ENCODE peak calls at places on chromosomes 4 and X, in ten cellular contexts. One of them, this sample, is unnamed.

GRCh38 chrX:71809886-71810285 is 46.7 kb downstream of the CXorf49B start:
- DNase-seq in endodermal cell: no peak
- DNase-seq in Peyer's patch: no peak
- DNase-seq in tibial nerve: no peak
- DNase-seq in A549: peak; percentile 30
- DNase-seq in ovary: no peak
- DNase-seq in CD4-positive, alpha-beta T cell: no peak
- DNase-seq in NT2/D1: no peak
- DNase-seq in cardiac muscle cell: no peak
- DNase-seq in left lung: no peak
- DNase-seq in this sample: no peak

GRCh38 chrX:41441934-41442823 is 5.0 kb upstream of the NYX start:
- DNase-seq in A549: peak; percentile 94
- DNase-seq in NT2/D1: peak; percentile 35
- DNase-seq in tibial nerve: peak; percentile 72
- DNase-seq in ovary: peak; percentile 76
- DNase-seq in CD4-positive, alpha-beta T cell: peak; percentile 75
- DNase-seq in Peyer's patch: peak; percentile 90
- DNase-seq in left lung: peak; percentile 95
- DNase-seq in cardiac muscle cell: peak; percentile 82
- DNase-seq in endodermal cell: peak; percentile 95
- DNase-seq in this sample: peak; percentile 81

GRCh38 chrX:25858273-25858880 is 279.8 kb upstream of the MAGEB18 start:
- DNase-seq in cardiac muscle cell: no peak
- DNase-seq in tibial nerve: no peak
- DNase-seq in CD4-positive, alpha-beta T cell: no peak
- DNase-seq in NT2/D1: no peak
- DNase-seq in left lung: no peak
- DNase-seq in ovary: no peak
- DNase-seq in A549: no peak
- DNase-seq in Peyer's patch: no peak
- DNase-seq in endodermal cell: no peak
- DNase-seq in this sample: no peak

GRCh38 chrX:71619193-71619592 is 882 bp upstream of the CXCR3 start:
- DNase-seq in left lung: no peak
- DNase-seq in NT2/D1: no peak
- DNase-seq in Peyer's patch: no peak
- DNase-seq in tibial nerve: no peak
- DNase-seq in ovary: no peak
- DNase-seq in CD4-positive, alpha-beta T cell: no peak
- DNase-seq in A549: no peak
- DNase-seq in endodermal cell: no peak
- DNase-seq in cardiac muscle cell: no peak
- DNase-seq in this sample: no peak

GRCh38 chr4:3683744-3684421 is 82.3 kb upstream of the ADRA2C start:
- DNase-seq in left lung: peak; percentile 64
- DNase-seq in A549: no peak
- DNase-seq in ovary: no peak
- DNase-seq in Peyer's patch: peak; percentile 34
- DNase-seq in CD4-positive, alpha-beta T cell: no peak
- DNase-seq in tibial nerve: no peak
- DNase-seq in NT2/D1: no peak
- DNase-seq in cardiac muscle cell: no peak
- DNase-seq in endodermal cell: peak; percentile 35
- DNase-seq in this sample: no peak

GRCh38 chr4:94305468-94306225 is 37.0 kb downstream of the HPGDS start:
- DNase-seq in cardiac muscle cell: peak; percentile 5
- DNase-seq in CD4-positive, alpha-beta T cell: no peak
- DNase-seq in ovary: no peak
- DNase-seq in left lung: no peak
- DNase-seq in A549: no peak
- DNase-seq in tibial nerve: no peak
- DNase-seq in NT2/D1: no peak
- DNase-seq in endodermal cell: no peak
- DNase-seq in Peyer's patch: no peak
- DNase-seq in this sample: no peak

GRCh38 chr4:117637347-117637746 is 396.9 kb upstream of the NDST3 start:
- DNase-seq in Peyer's patch: no peak
- DNase-seq in ovary: no peak
- DNase-seq in endodermal cell: no peak
- DNase-seq in A549: no peak
- DNase-seq in cardiac muscle cell: no peak
- DNase-seq in tibial nerve: no peak
- DNase-seq in CD4-positive, alpha-beta T cell: no peak
- DNase-seq in left lung: peak; percentile 10
- DNase-seq in NT2/D1: no peak
- DNase-seq in this sample: no peak

GRCh38 chrX:130594453-130594916 is 192.7 kb downstream of the RBMX2 start:
- DNase-seq in NT2/D1: no peak
- DNase-seq in endodermal cell: no peak
- DNase-seq in tibial nerve: no peak
- DNase-seq in A549: no peak
- DNase-seq in Peyer's patch: no peak
- DNase-seq in cardiac muscle cell: no peak
- DNase-seq in left lung: no peak
- DNase-seq in ovary: no peak
- DNase-seq in CD4-positive, alpha-beta T cell: no peak
- DNase-seq in this sample: peak; percentile 63

GRCh38 chr4:61841710-61842109 is 641.6 kb downstream of the ADGRL3 start:
- DNase-seq in NT2/D1: no peak
- DNase-seq in A549: no peak
- DNase-seq in endodermal cell: no peak
- DNase-seq in ovary: no peak
- DNase-seq in tibial nerve: no peak
- DNase-seq in CD4-positive, alpha-beta T cell: no peak
- DNase-seq in Peyer's patch: no peak
- DNase-seq in cardiac muscle cell: no peak
- DNase-seq in left lung: no peak
- DNase-seq in this sample: no peak

GRCh38 chr4:27684501-27685077 is 823.9 kb downstream of the STIM2 start:
- DNase-seq in cardiac muscle cell: peak; percentile 81
- DNase-seq in left lung: no peak
- DNase-seq in CD4-positive, alpha-beta T cell: no peak
- DNase-seq in ovary: no peak
- DNase-seq in endodermal cell: peak; percentile 89
- DNase-seq in NT2/D1: peak; percentile 67
- DNase-seq in A549: peak; percentile 58
- DNase-seq in Peyer's patch: peak; percentile 37
- DNase-seq in tibial nerve: peak; percentile 13
- DNase-seq in this sample: peak; percentile 70

GRCh38 chrX:70553516-70553915 is 108.9 kb downstream of the DLG3 start:
- DNase-seq in A549: no peak
- DNase-seq in left lung: no peak
- DNase-seq in tibial nerve: no peak
- DNase-seq in endodermal cell: no peak
- DNase-seq in Peyer's patch: no peak
- DNase-seq in ovary: no peak
- DNase-seq in NT2/D1: no peak
- DNase-seq in CD4-positive, alpha-beta T cell: no peak
- DNase-seq in cardiac muscle cell: no peak
- DNase-seq in this sample: no peak

GRCh38 chr4:21885770-21886169 is 62.8 kb downstream of the KCNIP4 start:
- DNase-seq in cardiac muscle cell: no peak
- DNase-seq in CD4-positive, alpha-beta T cell: no peak
- DNase-seq in A549: no peak
- DNase-seq in Peyer's patch: no peak
- DNase-seq in ovary: no peak
- DNase-seq in left lung: no peak
- DNase-seq in tibial nerve: no peak
- DNase-seq in NT2/D1: no peak
- DNase-seq in endodermal cell: no peak
- DNase-seq in this sample: no peak

GRCh38 chrX:145464650-145465049 is 217.3 kb downstream of the SPANXN1 start:
- DNase-seq in tibial nerve: no peak
- DNase-seq in endodermal cell: no peak
- DNase-seq in ovary: no peak
- DNase-seq in cardiac muscle cell: no peak
- DNase-seq in A549: no peak
- DNase-seq in Peyer's patch: no peak
- DNase-seq in left lung: no peak
- DNase-seq in NT2/D1: no peak
- DNase-seq in CD4-positive, alpha-beta T cell: no peak
- DNase-seq in this sample: no peak
- H3K9me3 ChIP-seq in tibial nerve: no peaks in the 10 kb centered on the region
- H3K9me3 ChIP-seq in endodermal cell: peaks cover 6% of the 10 kb centered on the region
- H3K9me3 ChIP-seq in ovary: no peaks in the 10 kb centered on the region
- H3K9me3 ChIP-seq in cardiac muscle cell: no peaks in the 10 kb centered on the region
- H3K9me3 ChIP-seq in A549: no peaks in the 10 kb centered on the region
- H3K9me3 ChIP-seq in Peyer's patch: no peaks in the 10 kb centered on the region
- H3K9me3 ChIP-seq in left lung: no peaks in the 10 kb centered on the region
- H3K9me3 ChIP-seq in NT2/D1: no peaks in the 10 kb centered on the region
- H3K9me3 ChIP-seq in CD4-positive, alpha-beta T cell: no peaks in the 10 kb centered on the region
- H3K9me3 ChIP-seq in this sample: no peaks in the 10 kb centered on the region

DNA sequence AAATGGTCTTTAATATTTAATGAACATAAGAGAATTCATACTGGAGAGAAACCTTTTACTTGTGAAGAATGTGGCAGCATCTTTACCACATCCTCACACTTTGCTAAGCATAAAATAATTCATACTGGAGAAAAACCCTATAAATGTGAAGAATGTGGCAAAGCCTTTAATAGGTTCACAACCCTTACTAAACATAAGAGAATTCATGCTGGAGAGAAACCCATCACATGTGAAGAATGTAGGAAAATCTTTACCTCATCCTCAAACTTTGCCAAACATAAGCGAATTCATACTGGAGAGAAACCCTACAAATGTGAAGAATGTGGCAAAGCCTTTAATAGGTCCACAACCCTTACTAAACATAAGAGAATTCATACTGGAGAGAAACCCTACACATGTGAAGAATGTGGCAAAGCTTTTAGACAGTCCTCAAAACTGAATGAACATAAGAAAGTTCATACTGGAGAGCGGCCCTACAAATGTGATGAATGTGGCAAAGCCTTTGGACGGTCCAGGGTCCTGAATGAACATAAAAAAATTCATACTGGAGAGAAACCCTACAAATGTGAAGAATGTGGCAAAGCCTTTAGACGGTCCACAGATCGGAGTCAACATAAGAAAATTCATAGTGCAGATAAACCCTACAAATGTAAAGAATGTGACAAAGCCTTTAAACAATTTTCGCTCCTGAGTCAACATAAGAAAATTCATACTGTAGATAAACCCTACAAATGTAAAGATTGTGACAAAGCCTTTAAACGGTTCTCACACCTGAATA is 35.6 kb downstream of the ZNF141 start:
- DNase-seq in left lung: no peak
- DNase-seq in NT2/D1: no peak
- DNase-seq in cardiac muscle cell: no peak
- DNase-seq in A549: no peak
- DNase-seq in ovary: no peak
- DNase-seq in endodermal cell: no peak
- DNase-seq in CD4-positive, alpha-beta T cell: no peak
- DNase-seq in tibial nerve: no peak
- DNase-seq in Peyer's patch: no peak
- DNase-seq in this sample: no peak
- H3K9me3 ChIP-seq in left lung: peaks cover 100% of the 10 kb centered on the region
- H3K9me3 ChIP-seq in NT2/D1: peaks cover 97% of the 10 kb centered on the region
- H3K9me3 ChIP-seq in cardiac muscle cell: peaks cover 25% of the 10 kb centered on the region
- H3K9me3 ChIP-seq in A549: peaks cover 89% of the 10 kb centered on the region
- H3K9me3 ChIP-seq in ovary: peaks cover 24% of the 10 kb centered on the region
- H3K9me3 ChIP-seq in endodermal cell: peaks cover 98% of the 10 kb centered on the region
- H3K9me3 ChIP-seq in CD4-positive, alpha-beta T cell: peaks cover 95% of the 10 kb centered on the region
- H3K9me3 ChIP-seq in tibial nerve: peaks cover 22% of the 10 kb centered on the region
- H3K9me3 ChIP-seq in Peyer's patch: peaks cover 26% of the 10 kb centered on the region
- H3K9me3 ChIP-seq in this sample: peaks cover 12% of the 10 kb centered on the region

GRCh38 chr4:48016141-48017107 is at the start of the genes CNGA1 and NIPAL1:
- DNase-seq in NT2/D1: peak; percentile 43
- DNase-seq in Peyer's patch: peak; percentile 95
- DNase-seq in left lung: peak; percentile 95
- DNase-seq in cardiac muscle cell: peak; percentile 91
- DNase-seq in A549: peak; percentile 53
- DNase-seq in ovary: peak; percentile 14
- DNase-seq in CD4-positive, alpha-beta T cell: peak; percentile 37
- DNase-seq in endodermal cell: peak; percentile 97
- DNase-seq in tibial nerve: peak; percentile 35
- DNase-seq in this sample: peak; percentile 74

GRCh38 chr4:48017108-48017527 is 546 bp downstream of the NIPAL1 start:
- DNase-seq in cardiac muscle cell: peak; percentile 56
- DNase-seq in CD4-positive, alpha-beta T cell: no peak
- DNase-seq in A549: peak; percentile 20
- DNase-seq in left lung: peak; percentile 83
- DNase-seq in ovary: no peak
- DNase-seq in endodermal cell: peak; percentile 88
- DNase-seq in NT2/D1: no peak
- DNase-seq in tibial nerve: no peak
- DNase-seq in Peyer's patch: peak; percentile 81
- DNase-seq in this sample: no peak

GRCh38 chr4:48012819-48013218 is 3.7 kb downstream of the CNGA1 start:
- DNase-seq in Peyer's patch: no peak
- DNase-seq in ovary: no peak
- DNase-seq in tibial nerve: no peak
- DNase-seq in NT2/D1: no peak
- DNase-seq in cardiac muscle cell: no peak
- DNase-seq in endodermal cell: no peak
- DNase-seq in left lung: no peak
- DNase-seq in CD4-positive, alpha-beta T cell: no peak
- DNase-seq in A549: no peak
- DNase-seq in this sample: no peak

GRCh38 chr4:48015678-48016077 is 803 bp downstream of the CNGA1 start:
- DNase-seq in A549: no peak
- DNase-seq in left lung: no peak
- DNase-seq in CD4-positive, alpha-beta T cell: no peak
- DNase-seq in tibial nerve: no peak
- DNase-seq in endodermal cell: no peak
- DNase-seq in Peyer's patch: peak; percentile 51
- DNase-seq in NT2/D1: no peak
- DNase-seq in cardiac muscle cell: no peak
- DNase-seq in ovary: no peak
- DNase-seq in this sample: no peak

GRCh38 chr4:48015216-48015615 is 1.3 kb downstream of the CNGA1 start:
- DNase-seq in cardiac muscle cell: no peak
- DNase-seq in ovary: no peak
- DNase-seq in endodermal cell: no peak
- DNase-seq in Peyer's patch: no peak
- DNase-seq in left lung: no peak
- DNase-seq in NT2/D1: no peak
- DNase-seq in tibial nerve: no peak
- DNase-seq in A549: no peak
- DNase-seq in CD4-positive, alpha-beta T cell: no peak
- DNase-seq in this sample: no peak
- H3K9me3 ChIP-seq in cardiac muscle cell: no peaks in the 10 kb centered on the region
- H3K9me3 ChIP-seq in ovary: no peaks in the 10 kb centered on the region
- H3K9me3 ChIP-seq in endodermal cell: peaks cover 40% of the 10 kb centered on the region
- H3K9me3 ChIP-seq in Peyer's patch: no peaks in the 10 kb centered on the region
- H3K9me3 ChIP-seq in left lung: no peaks in the 10 kb centered on the region
- H3K9me3 ChIP-seq in NT2/D1: peaks cover 22% of the 10 kb centered on the region
- H3K9me3 ChIP-seq in tibial nerve: no peaks in the 10 kb centered on the region
- H3K9me3 ChIP-seq in A549: no peaks in the 10 kb centered on the region
- H3K9me3 ChIP-seq in CD4-positive, alpha-beta T cell: no peaks in the 10 kb centered on the region
- H3K9me3 ChIP-seq in this sample: no peaks in the 10 kb centered on the region

DNA sequence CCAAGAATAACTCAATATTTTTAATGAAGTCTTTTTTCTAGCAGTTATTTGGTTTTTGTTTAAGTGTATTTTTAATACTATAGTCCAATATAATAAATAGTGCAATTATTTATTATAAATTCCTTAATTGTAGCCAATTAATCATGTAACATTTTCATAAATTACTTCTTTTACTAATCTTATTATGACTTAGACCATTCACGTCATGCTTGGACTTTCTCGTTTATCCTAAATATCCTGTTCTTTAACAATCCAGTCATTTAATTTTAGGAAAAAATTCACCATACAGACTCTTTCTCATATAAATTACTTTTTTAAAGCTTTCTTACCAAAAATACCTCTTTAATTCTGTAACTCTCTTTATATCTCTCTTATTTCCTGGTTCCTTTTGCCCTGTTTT is 350.1 kb downstream of the AR start:
- DNase-seq in Peyer's patch: no peak
- DNase-seq in cardiac muscle cell: no peak
- DNase-seq in endodermal cell: no peak
- DNase-seq in left lung: no peak
- DNase-seq in A549: peak; percentile 4
- DNase-seq in tibial nerve: no peak
- DNase-seq in ovary: no peak
- DNase-seq in NT2/D1: no peak
- DNase-seq in CD4-positive, alpha-beta T cell: no peak
- DNase-seq in this sample: no peak
- H3K9me3 ChIP-seq in Peyer's patch: no peaks in the 10 kb centered on the region
- H3K9me3 ChIP-seq in cardiac muscle cell: no peaks in the 10 kb centered on the region
- H3K9me3 ChIP-seq in endodermal cell: peaks cover 4% of the 10 kb centered on the region
- H3K9me3 ChIP-seq in left lung: peaks cover 18% of the 10 kb centered on the region
- H3K9me3 ChIP-seq in A549: no peaks in the 10 kb centered on the region
- H3K9me3 ChIP-seq in tibial nerve: no peaks in the 10 kb centered on the region
- H3K9me3 ChIP-seq in ovary: no peaks in the 10 kb centered on the region
- H3K9me3 ChIP-seq in NT2/D1: peaks cover 68% of the 10 kb centered on the region
- H3K9me3 ChIP-seq in CD4-positive, alpha-beta T cell: no peaks in the 10 kb centered on the region
- H3K9me3 ChIP-seq in this sample: peaks cover 7% of the 10 kb centered on the region